ENCODE peak calls at places on chromosomes 3 and 15, in five cellular contexts. One of them, this sample, is unnamed.

GRCh38 chr3:8882171-8882593 is 81.1 kb downstream of the RAD18 start:
- DNase-seq in tibial artery: no peak
- DNase-seq in K562: peak; percentile 57
- DNase-seq in body of pancreas: no peak
- DNase-seq in heart right ventricle: no peak
- DNase-seq in this sample: peak; percentile 11

GRCh38 chr3:107845355-107846281 is 245.2 kb downstream of the CD47 start:
- DNase-seq in tibial artery: no peak
- DNase-seq in K562: no peak
- DNase-seq in body of pancreas: no peak
- DNase-seq in heart right ventricle: no peak
- DNase-seq in this sample: no peak

GRCh38 chr3:78112266-78112665 is 1072.4 kb downstream of the ROBO2 start:
- DNase-seq in tibial artery: peak; percentile 24
- DNase-seq in K562: no peak
- DNase-seq in body of pancreas: no peak
- DNase-seq in heart right ventricle: no peak
- DNase-seq in this sample: no peak

GRCh38 chr15:74520407-74520806 is 20.6 kb upstream of the ARID3B start:
- DNase-seq in tibial artery: no peak
- DNase-seq in K562: no peak
- DNase-seq in body of pancreas: no peak
- DNase-seq in heart right ventricle: no peak
- DNase-seq in this sample: no peak

GRCh38 chr15:101017041-101017754 is 98.0 kb downstream of the LRRK1 start:
- DNase-seq in tibial artery: no peak
- DNase-seq in K562: peak; percentile 38
- DNase-seq in body of pancreas: no peak
- DNase-seq in heart right ventricle: no peak
- DNase-seq in this sample: no peak

GRCh38 chr15:58203537-58203936 is 65.4 kb downstream of the AQP9 start:
- DNase-seq in tibial artery: no peak
- DNase-seq in K562: peak; percentile 78
- DNase-seq in body of pancreas: no peak
- DNase-seq in heart right ventricle: no peak
- DNase-seq in this sample: no peak

GRCh38 chr15:78360958-78361714 is 21.0 kb downstream of the CRABP1 start:
- DNase-seq in tibial artery: no peak
- DNase-seq in K562: no peak
- DNase-seq in body of pancreas: no peak
- DNase-seq in heart right ventricle: no peak
- DNase-seq in this sample: no peak

GRCh38 chr3:72058493-72059081 is 273.6 kb upstream of the PROK2 start:
- DNase-seq in tibial artery: no peak
- DNase-seq in K562: no peak
- DNase-seq in body of pancreas: no peak
- DNase-seq in heart right ventricle: peak; percentile 56
- DNase-seq in this sample: no peak

GRCh38 chr3:142077859-142078500 is 71.4 kb downstream of the TFDP2 start:
- DNase-seq in tibial artery: no peak
- DNase-seq in K562: no peak
- DNase-seq in body of pancreas: no peak
- DNase-seq in heart right ventricle: no peak
- DNase-seq in this sample: no peak

GRCh38 chr3:183409219-183409618 is 19.2 kb downstream of the MCF2L2 start:
- DNase-seq in tibial artery: no peak
- DNase-seq in K562: no peak
- DNase-seq in body of pancreas: no peak
- DNase-seq in heart right ventricle: no peak
- DNase-seq in this sample: no peak

GRCh38 chr15:51416129-51416528 is 74.7 kb downstream of the GLDN start:
- DNase-seq in tibial artery: no peak
- DNase-seq in K562: no peak
- DNase-seq in body of pancreas: no peak
- DNase-seq in heart right ventricle: no peak
- DNase-seq in this sample: no peak

GRCh38 chr3:24361661-24362060 is 133.0 kb downstream of the THRB start:
- DNase-seq in tibial artery: no peak
- DNase-seq in K562: no peak
- DNase-seq in body of pancreas: no peak
- DNase-seq in heart right ventricle: no peak
- DNase-seq in this sample: no peak

GRCh38 chr15:70264014-70264492 is 166.3 kb upstream of the TLE3 start:
- DNase-seq in tibial artery: no peak
- DNase-seq in K562: no peak
- DNase-seq in body of pancreas: no peak
- DNase-seq in heart right ventricle: no peak
- DNase-seq in this sample: no peak

GRCh38 chr3:69740103-69741021 is 1.1 kb downstream of the MITF start:
- DNase-seq in tibial artery: peak; percentile 57
- DNase-seq in K562: peak; percentile 77
- DNase-seq in body of pancreas: peak; percentile 71
- DNase-seq in heart right ventricle: peak; percentile 22
- DNase-seq in this sample: no peak

GRCh38 chr3:193977622-193978021 is 158.3 kb upstream of the HES1 start:
- DNase-seq in tibial artery: no peak
- DNase-seq in K562: no peak
- DNase-seq in body of pancreas: no peak
- DNase-seq in heart right ventricle: no peak
- DNase-seq in this sample: no peak

GRCh38 chr3:104269771-104270170 is 1096.9 kb upstream of the ALCAM start:
- DNase-seq in tibial artery: no peak
- DNase-seq in K562: no peak
- DNase-seq in body of pancreas: no peak
- DNase-seq in heart right ventricle: no peak
- DNase-seq in this sample: no peak

GRCh38 chr15:100842756-100843730 is 36.6 kb upstream of the ALDH1A3 start:
- DNase-seq in tibial artery: no peak
- DNase-seq in K562: peak; percentile 18
- DNase-seq in body of pancreas: no peak
- DNase-seq in heart right ventricle: no peak
- DNase-seq in this sample: no peak

GRCh38 chr3:132606085-132606484 is 9.0 kb downstream of the ACKR4 start:
- DNase-seq in tibial artery: no peak
- DNase-seq in K562: no peak
- DNase-seq in body of pancreas: no peak
- DNase-seq in heart right ventricle: no peak
- DNase-seq in this sample: no peak

DNA sequence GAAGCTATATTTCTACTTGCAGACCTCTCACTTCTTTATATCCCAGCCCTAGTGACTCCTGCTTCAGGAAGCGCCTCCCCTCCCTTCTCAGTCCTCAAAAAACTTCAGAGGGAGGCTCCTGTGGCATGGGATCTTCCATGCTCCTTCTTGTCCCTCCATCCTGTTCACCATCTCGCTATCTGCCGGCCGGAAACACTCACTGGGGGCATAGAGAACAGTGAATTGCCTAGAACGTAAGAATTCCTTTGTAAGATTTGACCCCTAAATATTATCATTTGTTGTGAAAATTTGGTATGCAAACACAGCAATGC is 218.6 kb upstream of the ATP10A start:
- DNase-seq in tibial artery: no peak
- DNase-seq in K562: no peak
- DNase-seq in body of pancreas: peak; percentile 16
- DNase-seq in heart right ventricle: no peak
- DNase-seq in this sample: no peak
- H3K27ac ChIP-seq in tibial artery: peak overlapping the region; percentile 87
- H3K27ac ChIP-seq in K562: no peak overlapping the region
- H3K27ac ChIP-seq in body of pancreas: peak overlapping the region; percentile 98
- H3K27ac ChIP-seq in heart right ventricle: no peak overlapping the region
- H3K27ac ChIP-seq in this sample: no peak overlapping the region

GRCh38 chr3:16482194-16482769 is 31.2 kb downstream of the RFTN1 start:
- DNase-seq in tibial artery: no peak
- DNase-seq in K562: no peak
- DNase-seq in body of pancreas: no peak
- DNase-seq in heart right ventricle: no peak
- DNase-seq in this sample: no peak
- H3K4me3 ChIP-seq in tibial artery: no peak overlapping the region
- H3K4me3 ChIP-seq in K562: no peak overlapping the region
- H3K4me3 ChIP-seq in body of pancreas: no peak overlapping the region
- H3K4me3 ChIP-seq in heart right ventricle: no peak overlapping the region
- H3K4me3 ChIP-seq in this sample: no peak overlapping the region

DNA sequence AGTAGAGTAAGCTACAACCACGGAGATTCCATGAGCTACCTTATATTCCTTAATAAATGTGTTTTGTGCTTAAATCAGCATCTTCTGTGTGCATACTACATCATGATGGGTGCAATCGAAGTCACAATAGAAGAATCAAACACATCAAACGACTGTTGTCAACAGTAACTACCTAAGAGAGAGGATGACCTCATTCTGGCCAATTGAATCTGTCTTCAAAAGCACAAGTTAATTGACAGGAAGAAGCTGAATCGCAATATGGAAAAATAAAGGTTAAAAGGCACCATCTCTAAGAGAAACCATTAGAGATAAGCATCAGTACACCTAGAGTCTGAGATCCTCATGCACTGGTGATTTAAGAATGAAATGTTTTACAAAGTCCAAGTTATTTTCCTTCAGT is 39.0 kb downstream of the CD200R1L start:
- DNase-seq in tibial artery: no peak
- DNase-seq in K562: no peak
- DNase-seq in body of pancreas: no peak
- DNase-seq in heart right ventricle: no peak
- DNase-seq in this sample: no peak
- H3K27ac ChIP-seq in tibial artery: no peak overlapping the region
- H3K27ac ChIP-seq in K562: no peak overlapping the region
- H3K27ac ChIP-seq in body of pancreas: no peak overlapping the region
- H3K27ac ChIP-seq in heart right ventricle: no peak overlapping the region
- H3K27ac ChIP-seq in this sample: no peak overlapping the region

GRCh38 chr3:13546667-13547171 is 2.2 kb upstream of the FBLN2 start:
- DNase-seq in tibial artery: peak; percentile 64
- DNase-seq in K562: peak; percentile 96
- DNase-seq in body of pancreas: no peak
- DNase-seq in heart right ventricle: peak; percentile 57
- DNase-seq in this sample: no peak
- H3K4me3 ChIP-seq in tibial artery: no peak overlapping the region
- H3K4me3 ChIP-seq in K562: no peak overlapping the region
- H3K4me3 ChIP-seq in body of pancreas: no peak overlapping the region
- H3K4me3 ChIP-seq in heart right ventricle: no peak overlapping the region
- H3K4me3 ChIP-seq in this sample: no peak overlapping the region

DNA sequence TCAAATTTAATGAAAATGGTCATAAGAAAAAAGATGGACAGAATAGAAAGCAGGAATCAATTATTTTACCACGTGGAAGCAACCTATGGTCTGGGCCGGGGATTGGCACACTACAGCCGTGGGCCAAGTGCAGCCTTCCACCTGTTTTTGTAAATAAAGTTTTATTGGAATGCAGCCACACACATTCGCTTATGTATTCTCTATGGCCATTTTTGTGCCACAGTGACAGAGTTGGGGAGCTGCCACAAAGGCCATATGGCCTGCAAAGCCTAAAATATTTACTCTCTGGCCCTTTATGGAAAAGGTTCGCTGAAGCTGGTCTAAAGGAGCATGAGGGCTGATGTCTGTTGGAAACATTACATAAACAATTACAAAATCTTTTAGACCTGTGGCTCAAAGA is 144.8 kb downstream of the TMCO5A start:
- DNase-seq in tibial artery: no peak
- DNase-seq in K562: no peak
- DNase-seq in body of pancreas: no peak
- DNase-seq in heart right ventricle: no peak
- DNase-seq in this sample: no peak
- H3K27ac ChIP-seq in tibial artery: no peak overlapping the region
- H3K27ac ChIP-seq in K562: no peak overlapping the region
- H3K27ac ChIP-seq in body of pancreas: no peak overlapping the region
- H3K27ac ChIP-seq in heart right ventricle: no peak overlapping the region
- H3K27ac ChIP-seq in this sample: no peak overlapping the region

DNA sequence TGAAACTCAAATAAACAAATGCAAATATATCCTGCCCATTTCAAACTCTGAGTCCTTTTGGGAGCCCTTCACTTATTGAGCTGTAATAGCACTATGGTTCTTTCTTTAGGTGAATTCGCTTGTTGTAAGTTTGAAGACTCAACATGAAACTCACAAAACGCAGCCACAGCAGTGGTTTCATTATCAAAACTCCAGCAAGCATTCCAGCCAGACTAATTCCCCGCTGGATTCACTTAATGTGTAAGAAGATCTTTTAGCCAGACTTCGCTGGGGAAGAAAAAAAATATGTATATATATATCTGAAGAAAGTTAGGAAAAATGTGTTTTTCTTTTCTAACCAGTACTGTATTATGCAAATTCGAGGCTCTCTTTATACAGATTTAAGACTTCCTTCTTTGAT is 241.1 kb downstream of the WNT5A start:
- DNase-seq in tibial artery: no peak
- DNase-seq in K562: no peak
- DNase-seq in body of pancreas: no peak
- DNase-seq in heart right ventricle: no peak
- DNase-seq in this sample: no peak
- H3K4me3 ChIP-seq in tibial artery: no peak overlapping the region
- H3K4me3 ChIP-seq in K562: no peak overlapping the region
- H3K4me3 ChIP-seq in body of pancreas: no peak overlapping the region
- H3K4me3 ChIP-seq in heart right ventricle: no peak overlapping the region
- H3K4me3 ChIP-seq in this sample: no peak overlapping the region

DNA sequence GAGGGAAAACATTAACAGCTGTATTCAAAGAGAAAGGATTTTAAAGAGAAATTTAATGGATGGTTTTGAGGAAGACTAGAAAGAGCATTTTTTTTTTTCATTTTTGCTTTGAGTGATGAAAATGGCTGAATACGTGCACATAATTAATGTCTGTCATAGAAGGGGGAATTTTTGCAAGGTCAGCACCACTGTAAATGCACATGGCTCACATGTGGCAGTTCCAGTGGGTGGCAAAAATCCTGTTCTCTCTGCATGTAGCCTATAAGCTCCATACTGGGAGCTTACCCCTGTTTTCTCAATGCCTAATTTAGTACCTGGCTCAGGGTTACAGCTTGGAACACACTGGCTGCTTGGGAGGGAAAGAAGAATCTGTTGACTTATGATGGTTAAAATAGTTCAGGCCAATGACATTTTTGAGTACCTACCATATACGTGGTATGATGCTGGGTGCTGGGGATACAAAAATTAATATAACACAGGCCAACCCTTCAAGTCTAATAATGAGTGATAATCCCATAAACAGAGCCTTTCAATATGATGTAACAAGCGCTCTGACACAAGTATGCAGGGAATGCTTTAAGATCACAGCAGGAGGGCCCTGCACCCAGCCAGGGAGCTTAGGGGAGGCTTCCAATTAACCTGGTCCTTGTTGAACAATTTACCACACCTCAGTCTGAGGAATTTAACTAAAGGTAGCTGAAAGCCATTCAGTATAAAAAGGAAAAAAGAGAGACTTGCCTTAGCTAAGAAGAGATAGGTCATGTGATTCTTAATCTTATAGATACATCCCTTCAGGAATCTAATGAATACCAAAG is 33.0 kb downstream of the HSPBAP1 start:
- DNase-seq in tibial artery: no peak
- DNase-seq in K562: no peak
- DNase-seq in body of pancreas: peak; percentile 45
- DNase-seq in heart right ventricle: no peak
- DNase-seq in this sample: no peak
- H3K27ac ChIP-seq in tibial artery: no peak overlapping the region
- H3K27ac ChIP-seq in K562: no peak overlapping the region
- H3K27ac ChIP-seq in body of pancreas: peak overlapping the region; percentile 74
- H3K27ac ChIP-seq in heart right ventricle: no peak overlapping the region
- H3K27ac ChIP-seq in this sample: no peak overlapping the region

This sample was measured in iPS DF 6.9.